ENCODE peak calls at places on chromosomes 7 and 10, in four cellular contexts. U, A, Z and Q are unnamed samples.
A peak's percentile ranks its signal among the peaks of the same experiment; 100 is the strongest.

GRCh38 chr7:43619213-43620012 is 36.5 kb downstream of the STK17A start:
- DNase-seq in Z (no peak), A (no peak), U (no peak), Q (no peak)

GRCh38 chr7:120550494-120551048 is 277.6 kb downstream of the KCND2 start:
- DNase-seq in A (no peak), Z (no peak), U (no peak), Q (no peak)

GRCh38 chr7:131012477-131013031 is 278.5 kb upstream of the KLF14 start:
- DNase-seq in U (no peak), A (no peak), Z (no peak), Q (no peak)

GRCh38 chr10:78371118-78371517 is 337.5 kb downstream of the RPS24 start:
- DNase-seq in Z (peak; percentile 38), A (no peak), U (no peak), Q (no peak)

GRCh38 chr10:67783576-67784294 is 54.3 kb downstream of the DNAJC12 start:
- DNase-seq in Z (no peak), U (no peak), A (no peak), Q (no peak)

GRCh38 chr10:96468845-96469244 is 44.9 kb downstream of the TLL2 start:
- DNase-seq in U (no peak), A (no peak), Z (no peak), Q (no peak)

GRCh38 chr10:18880530-18880929 is 168.1 kb upstream of the MALRD1 start:
- DNase-seq in A (no peak), U (no peak), Z (no peak), Q (no peak)

GRCh38 chr7:47792521-47793121 is 155.6 kb downstream of the PKD1L1 start:
- DNase-seq in U (no peak), A (no peak), Z (no peak), Q (no peak)

GRCh38 chr10:35639021-35639521 is 3.0 kb downstream of the FZD8 start:
- DNase-seq in U (no peak), Z (no peak), A (no peak), Q (no peak)

GRCh38 chr10:116029826-116030225 is 243.2 kb downstream of the GFRA1 start:
- DNase-seq in Z (no peak), A (no peak), U (no peak), Q (no peak)

GRCh38 chr7:142603870-142604448 is 145.3 kb upstream of the PRSS1 start:
- DNase-seq in U (peak; percentile 39), A (peak; percentile 52), Z (no peak), Q (no peak)

GRCh38 chr7:92691578-92691977 is 101.4 kb upstream of the FAM133B start:
- DNase-seq in Z (no peak), A (peak; percentile 68), U (no peak), Q (peak; percentile 37)

GRCh38 chr10:126584836-126585235 is 85.7 kb downstream of the C10orf90 start:
- DNase-seq in U (no peak), Z (no peak), A (no peak), Q (no peak)

GRCh38 chr10:11034762-11035161 is 17.1 kb downstream of the CELF2 start:
- DNase-seq in U (no peak), A (no peak), Z (no peak), Q (no peak)

GRCh38 chr7:74462707-74463100 is 9.0 kb downstream of the GTF2IRD1 start:
- DNase-seq in U (no peak), A (no peak), Z (no peak), Q (no peak)

GRCh38 chr7:26858735-26859134 is 5.7 kb downstream of the SKAP2 start:
- DNase-seq in Z (no peak), A (no peak), U (no peak), Q (no peak)

GRCh38 chr7:79529214-79529895 is 75.9 kb upstream of the MAGI2 start:
- DNase-seq in U (no peak), A (no peak), Z (no peak), Q (no peak)

GRCh38 chr10:61463035-61463909 is 10.1 kb upstream of the TMEM26 start:
- DNase-seq in Z (no peak), U (no peak), A (no peak), Q (no peak)

GRCh38 chr10:61465807-61466425 is 12.7 kb upstream of the TMEM26 start:
- DNase-seq in Z (no peak), A (no peak), U (no peak), Q (no peak)

GRCh38 chr10:61460835-61461234 is 7.7 kb upstream of the TMEM26 start:
- DNase-seq in A (no peak), U (no peak), Z (no peak), Q (no peak)

GRCh38 chr10:61464461-61465215 is 11.5 kb upstream of the TMEM26 start:
- DNase-seq in A (no peak), Z (no peak), U (no peak), Q (no peak)

GRCh38 chr10:61465216-61465496 is 12.0 kb upstream of the TMEM26 start:
- DNase-seq in A (no peak), Z (no peak), U (no peak), Q (no peak)
- TF ChIP-seq CTCF in A (no peak), Z (no peak), U (no peak), Q (no peak)

GRCh38 chr7:107890962-107891618 is at the start of gene DLD:
- DNase-seq in Z (peak; percentile 94), U (peak; percentile 95), A (peak; percentile 76), Q (peak; percentile 74)
- TF ChIP-seq EP300 in Z (no peak), U (no peak), A (no peak), Q (no peak)

GRCh38 chr10:97711640-97712267 is 1.8 kb upstream of the MARVELD1 start:
- DNase-seq in Z (no peak), A (no peak), U (no peak), Q (no peak)

GRCh38 chr10:97707134-97707861 is 6.2 kb upstream of the MARVELD1 start:
- DNase-seq in Z (no peak), U (no peak), A (peak; percentile 70), Q (no peak)

GRCh38 chr10:97708167-97708566 is 5.4 kb upstream of the MARVELD1 start:
- DNase-seq in Z (no peak), U (no peak), A (no peak), Q (no peak)

GRCh38 chr10:97708976-97709745 is 4.4 kb upstream of the MARVELD1 start:
- DNase-seq in U (peak; percentile 72), A (peak; percentile 43), Z (peak; percentile 85), Q (no peak)

DNA sequence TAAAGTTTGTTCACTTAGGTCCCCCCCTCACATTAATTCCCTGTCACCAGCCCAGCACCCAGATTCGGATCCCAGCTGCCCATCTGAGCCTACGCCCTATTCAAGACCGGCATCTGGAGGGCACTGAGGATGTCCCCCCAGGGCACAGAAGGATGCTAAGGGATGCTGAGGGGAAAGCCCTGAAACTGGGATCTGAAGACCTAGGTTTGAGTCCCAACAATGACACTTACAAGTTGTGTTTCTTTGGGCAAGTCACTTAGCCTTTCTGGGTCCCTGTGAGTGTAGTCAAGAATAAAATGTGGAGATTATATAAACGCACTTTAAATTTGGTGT is 3.8 kb upstream of the MARVELD1 start:
- DNase-seq in A (no peak), U (no peak), Z (no peak), Q (no peak)
- TF ChIP-seq CTCF in A (no peak), U (no peak), Z (no peak), Q (no peak)

GRCh38 chr7:17994079-17994478 is 33.6 kb downstream of the PRPS1L1 start:
- DNase-seq in U (no peak), Z (no peak), A (no peak), Q (no peak)
- TF ChIP-seq EP300 in U (no peak), Z (no peak), A (no peak), Q (no peak)

GRCh38 chr7:6179620-6180343 is 92.6 kb downstream of the CYTH3 start:
- DNase-seq in A (no peak), Z (no peak), U (no peak), Q (no peak)

GRCh38 chr7:6178273-6179029 is 94.0 kb downstream of the CYTH3 start:
- DNase-seq in A (no peak), Z (no peak), U (no peak), Q (no peak)

GRCh38 chr7:6183006-6183405 is 89.4 kb downstream of the CYTH3 start:
- DNase-seq in U (no peak), Z (no peak), A (no peak), Q (no peak)

GRCh38 chr7:6180344-6180725 is 92.1 kb downstream of the CYTH3 start:
- DNase-seq in Z (no peak), A (no peak), U (no peak), Q (no peak)

DNA sequence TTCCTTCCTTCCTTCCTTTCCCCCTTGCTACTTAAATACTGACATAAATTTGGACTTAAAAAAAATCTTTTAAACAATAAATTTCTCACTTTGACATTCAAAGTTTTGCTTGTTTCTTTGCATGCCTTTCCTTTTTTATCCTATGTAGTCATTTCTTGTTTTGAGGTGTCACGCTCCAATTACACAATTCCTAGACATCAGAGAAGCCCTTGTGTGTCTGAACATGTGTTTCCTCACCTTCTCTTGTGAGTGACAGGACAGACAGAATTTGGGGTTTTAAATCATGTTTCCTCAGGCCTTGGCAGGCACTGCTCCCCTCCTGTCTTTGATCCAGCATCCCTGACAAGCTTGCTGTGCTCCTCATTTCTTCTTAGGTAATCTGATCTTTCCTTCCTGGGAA is 91.3 kb downstream of the CYTH3 start:
- DNase-seq in A (no peak), U (no peak), Z (no peak), Q (no peak)
- TF ChIP-seq CTCF in A (no peak), U (no peak), Z (no peak), Q (no peak)